ENCODE peak calls at places on chromosomes 3 and 15, in seven cellular contexts. Z is pons, S is GOT3, C is endothelial cell, L is GM13977, E is Calu3, Y is HEK293T. R is an unnamed sample.

GRCh38 chr3:11995061-11995460 is 9.1 kb upstream of the SYN2 start:
- DNase-seq in Z (no peak), S (no peak), C (no peak), L (no peak), E (no peak), Y (peak), R (peak)

GRCh38 chr3:53425936-53426335 is 68.5 kb upstream of the CACNA1D start:
- DNase-seq in Z (no peak), S (no peak), C (no peak), L (no peak), E (no peak), Y (no peak), R (no peak)

GRCh38 chr15:38817427-38818155 is 253.0 kb upstream of the RASGRP1 start:
- DNase-seq in Z (peak), S (peak), C (peak), L (peak), E (peak), Y (peak), R (peak)

GRCh38 chr3:48405971-48406370 is 23.9 kb downstream of the PLXNB1 start:
- DNase-seq in Z (no peak), S (no peak), C (peak), L (peak), E (no peak), Y (no peak), R (no peak)

GRCh38 chr15:55196011-55196410 is 730 bp downstream of the RSL24D1 start:
- DNase-seq in Z (peak), S (no peak), C (no peak), L (no peak), E (no peak), Y (no peak), R (no peak)

GRCh38 chr3:46831316-46831715 is 31.9 kb downstream of the MYL3 start:
- DNase-seq in Z (no peak), S (no peak), C (no peak), L (no peak), E (no peak), Y (no peak), R (no peak)

GRCh38 chr15:67907175-67907723 is 67.4 kb upstream of the RNU6-1 start:
- DNase-seq in Z (no peak), S (no peak), C (no peak), L (no peak), E (no peak), Y (no peak), R (peak)

GRCh38 chr15:73867956-73868355 is 5.4 kb upstream of the TBC1D21 start:
- DNase-seq in Z (no peak), S (no peak), C (no peak), L (no peak), E (no peak), Y (no peak), R (no peak)

GRCh38 chr15:95169701-95170459 is 938.5 kb downstream of the MCTP2 start:
- DNase-seq in Z (no peak), S (no peak), C (no peak), L (no peak), E (no peak), Y (no peak), R (no peak)

GRCh38 chr3:16828815-16829214 is 55.9 kb upstream of the PLCL2 start:
- DNase-seq in Z (no peak), S (no peak), C (peak), L (peak), E (peak), Y (peak), R (peak)

GRCh38 chr3:161744366-161744765 is 247.8 kb downstream of the OTOL1 start:
- DNase-seq in Z (no peak), S (no peak), C (no peak), L (no peak), E (no peak), Y (no peak), R (no peak)

GRCh38 chr15:58086479-58086878 is 21.0 kb upstream of the ALDH1A2 start:
- DNase-seq in Z (no peak), S (no peak), C (no peak), L (no peak), E (no peak), Y (no peak), R (no peak)

GRCh38 chr3:73321286-73321685 is 259.8 kb downstream of the EBLN2 start:
- DNase-seq in Z (no peak), S (no peak), C (no peak), L (no peak), E (no peak), Y (no peak), R (no peak)

GRCh38 chr3:53806182-53807116 is 39.8 kb downstream of the CHDH start:
- DNase-seq in Z (no peak), S (no peak), C (no peak), L (peak), E (peak), Y (no peak), R (peak)

GRCh38 chr3:101484805-101485620 is 28.0 kb downstream of the SENP7 start:
- DNase-seq in Z (no peak), S (no peak), C (no peak), L (no peak), E (peak), Y (no peak), R (no peak)

GRCh38 chr15:41562784-41563198 is 3.8 kb downstream of the TYRO3 start:
- DNase-seq in Z (peak), S (no peak), C (no peak), L (no peak), E (no peak), Y (no peak), R (no peak)

GRCh38 chr3:171646357-171647133 is 163.7 kb downstream of the PLD1 start:
- DNase-seq in Z (peak), S (no peak), C (no peak), L (peak), E (no peak), Y (peak), R (peak)

GRCh38 chr3:170589113-170589512 is 3.2 kb upstream of the SLC7A14 start:
- DNase-seq in Z (no peak), S (no peak), C (no peak), L (no peak), E (no peak), Y (no peak), R (no peak)

GRCh38 chr15:34188711-34189110 is 21.2 kb downstream of the KATNBL1 start:
- DNase-seq in Z (no peak), S (no peak), C (no peak), L (no peak), E (no peak), Y (no peak), R (no peak)

GRCh38 chr3:8712871-8713360 is 20.7 kb upstream of the CAV3 start:
- DNase-seq in Z (no peak), S (no peak), C (no peak), L (no peak), E (no peak), Y (no peak), R (peak)

GRCh38 chr15:23565395-23566069 is at the start of gene MKRN3:
- DNase-seq in Z (peak), S (peak), C (peak), L (no peak), E (no peak), Y (no peak), R (peak)

GRCh38 chr3:195450731-195451229 is 8.0 kb upstream of the ACAP2 start:
- DNase-seq in Z (no peak), S (no peak), C (no peak), L (no peak), E (no peak), Y (no peak), R (no peak)

GRCh38 chr15:90234519-90234988 is 545 bp downstream of the GDPGP1 start:
- DNase-seq in Z (peak), S (no peak), C (no peak), L (no peak), E (no peak), Y (no peak), R (peak)

R was measured in NCI-H526.